ENCODE peak calls at places on chromosomes 3 and 15, in seven cellular contexts. J, K, R, H, D, N and U are unnamed samples.

GRCh38 chr3:12230406-12230805 is 58.5 kb upstream of the PPARG start:
- DNase-seq in D (no peak), K (no peak), H (no peak), N (no peak), J (no peak), R (no peak), U (no peak)

GRCh38 chr15:25062551-25063430 is 108.0 kb downstream of the SNRPN start:
- DNase-seq in D (no peak), J (no peak), K (no peak), H (no peak), N (no peak), R (no peak), U (no peak)

GRCh38 chr3:183158552-183159006 is 4.0 kb downstream of the LAMP3 start:
- DNase-seq in D (no peak), R (no peak), K (peak), J (no peak), N (no peak), H (no peak), U (no peak)

GRCh38 chr3:109275702-109276293 is 40.5 kb downstream of the DPPA2 start:
- DNase-seq in D (no peak), J (no peak), N (peak), K (no peak), R (no peak), H (peak), U (no peak)

GRCh38 chr15:66842710-66843441 is 140.8 kb downstream of the SMAD6 start:
- DNase-seq in K (peak), D (peak), R (no peak), H (peak), N (peak), J (no peak), U (no peak)

GRCh38 chr3:43077708-43078107 is 28.2 kb downstream of the POMGNT2 start:
- DNase-seq in K (no peak), D (no peak), J (no peak), H (no peak), N (no peak), R (no peak), U (no peak)

GRCh38 chr3:70771426-70772147 is 459.1 kb upstream of the MDFIC2 start:
- DNase-seq in N (no peak), D (no peak), K (no peak), J (no peak), H (no peak), R (no peak), U (no peak)

GRCh38 chr3:54427951-54428871 is 305.9 kb downstream of the CACNA2D3 start:
- DNase-seq in R (no peak), H (peak), N (peak), J (peak), K (peak), D (peak), U (no peak)

GRCh38 chr15:32060706-32061105 is 30.4 kb downstream of the CHRNA7 start:
- DNase-seq in K (no peak), R (no peak), J (no peak), D (no peak), H (no peak), N (no peak), U (no peak)

GRCh38 chr15:84833447-84833846 is 16.3 kb downstream of the ALPK3 start:
- DNase-seq in K (no peak), D (peak), J (no peak), N (no peak), H (no peak), R (no peak), U (no peak)

GRCh38 chr3:196648856-196649255 is 9.4 kb downstream of the NRROS start:
- DNase-seq in D (no peak), J (no peak), K (no peak), H (no peak), R (no peak), N (no peak), U (no peak)

GRCh38 chr3:103794656-103795055 is 1359.8 kb downstream of the ZPLD1 start:
- DNase-seq in R (no peak), J (no peak), K (no peak), H (no peak), D (no peak), N (peak), U (no peak)

GRCh38 chr3:47000198-47000815 is 20.8 kb downstream of the NBEAL2 start:
- DNase-seq in D (no peak), N (no peak), R (no peak), K (no peak), J (no peak), H (no peak), U (no peak)

GRCh38 chr3:30253832-30254231 is 352.6 kb upstream of the TGFBR2 start:
- DNase-seq in J (no peak), H (no peak), K (no peak), R (no peak), D (no peak), N (no peak), U (no peak)

GRCh38 chr3:134087046-134087974 is 57.6 kb upstream of the SLCO2A1 start:
- DNase-seq in H (peak), J (no peak), N (no peak), R (no peak), K (no peak), D (no peak), U (no peak)

GRCh38 chr3:184738982-184739381 is 27.1 kb upstream of the MAGEF1 start:
- DNase-seq in H (no peak), J (no peak), K (no peak), N (no peak), D (no peak), R (no peak), U (no peak)